ENCODE peak calls at places on chromosomes 16 and 17, in nine cellular contexts. One of them, this sample, is unnamed.

GRCh38 chr16:50196736-50197135 is 43.6 kb downstream of the TENT4B start:
- DNase-seq in stimulated activated CD8-positive, alpha-beta memory T cell treated with anti-CD3 and anti-CD28 coated beads, Interleukin-7, amount 100 ng/mL, for 1 hour: no peak
- DNase-seq in CD4-positive, alpha-beta memory T cell: peak; percentile 46
- DNase-seq in neural crest cell: no peak
- DNase-seq in left colon: no peak
- DNase-seq in brain microvascular endothelial cell: no peak
- DNase-seq in nucleus accumbens: no peak
- DNase-seq in small intestine: no peak
- DNase-seq in NB4: no peak
- DNase-seq in this sample: no peak

GRCh38 chr16:65991149-65991701 is 375.3 kb upstream of the CDH5 start:
- DNase-seq in neural crest cell: no peak
- DNase-seq in small intestine: no peak
- DNase-seq in left colon: no peak
- DNase-seq in stimulated activated CD8-positive, alpha-beta memory T cell treated with anti-CD3 and anti-CD28 coated beads, Interleukin-7, amount 100 ng/mL, for 1 hour: no peak
- DNase-seq in brain microvascular endothelial cell: no peak
- DNase-seq in nucleus accumbens: no peak
- DNase-seq in CD4-positive, alpha-beta memory T cell: no peak
- DNase-seq in NB4: no peak
- DNase-seq in this sample: no peak

GRCh38 chr17:50541916-50542688 is 4.9 kb upstream of the SPATA20 start:
- DNase-seq in CD4-positive, alpha-beta memory T cell: peak; percentile 82
- DNase-seq in brain microvascular endothelial cell: peak; percentile 60
- DNase-seq in NB4: peak; percentile 84
- DNase-seq in left colon: peak; percentile 86
- DNase-seq in small intestine: peak; percentile 88
- DNase-seq in nucleus accumbens: peak; percentile 73
- DNase-seq in neural crest cell: peak; percentile 84
- DNase-seq in stimulated activated CD8-positive, alpha-beta memory T cell treated with anti-CD3 and anti-CD28 coated beads, Interleukin-7, amount 100 ng/mL, for 1 hour: peak; percentile 66
- DNase-seq in this sample: peak; percentile 77

GRCh38 chr16:12289175-12290063 is 312.9 kb downstream of the SNX29 start:
- DNase-seq in left colon: peak; percentile 48
- DNase-seq in brain microvascular endothelial cell: no peak
- DNase-seq in stimulated activated CD8-positive, alpha-beta memory T cell treated with anti-CD3 and anti-CD28 coated beads, Interleukin-7, amount 100 ng/mL, for 1 hour: no peak
- DNase-seq in nucleus accumbens: no peak
- DNase-seq in small intestine: peak; percentile 87
- DNase-seq in neural crest cell: no peak
- DNase-seq in CD4-positive, alpha-beta memory T cell: no peak
- DNase-seq in NB4: no peak
- DNase-seq in this sample: no peak

GRCh38 chr17:15233022-15233805 is 31.9 kb downstream of the PMP22 start:
- DNase-seq in stimulated activated CD8-positive, alpha-beta memory T cell treated with anti-CD3 and anti-CD28 coated beads, Interleukin-7, amount 100 ng/mL, for 1 hour: no peak
- DNase-seq in left colon: no peak
- DNase-seq in CD4-positive, alpha-beta memory T cell: no peak
- DNase-seq in nucleus accumbens: peak; percentile 30
- DNase-seq in neural crest cell: no peak
- DNase-seq in small intestine: peak; percentile 52
- DNase-seq in NB4: peak; percentile 70
- DNase-seq in brain microvascular endothelial cell: peak; percentile 39
- DNase-seq in this sample: no peak

GRCh38 chr16:3661311-3661710 is 6.8 kb downstream of the DNASE1 start:
- DNase-seq in neural crest cell: no peak
- DNase-seq in NB4: no peak
- DNase-seq in nucleus accumbens: no peak
- DNase-seq in CD4-positive, alpha-beta memory T cell: no peak
- DNase-seq in stimulated activated CD8-positive, alpha-beta memory T cell treated with anti-CD3 and anti-CD28 coated beads, Interleukin-7, amount 100 ng/mL, for 1 hour: no peak
- DNase-seq in left colon: no peak
- DNase-seq in small intestine: no peak
- DNase-seq in brain microvascular endothelial cell: no peak
- DNase-seq in this sample: no peak

GRCh38 chr17:47855737-47856136 is 4.8 kb upstream of the SP6 start:
- DNase-seq in small intestine: no peak
- DNase-seq in brain microvascular endothelial cell: no peak
- DNase-seq in CD4-positive, alpha-beta memory T cell: no peak
- DNase-seq in NB4: no peak
- DNase-seq in neural crest cell: no peak
- DNase-seq in nucleus accumbens: no peak
- DNase-seq in left colon: no peak
- DNase-seq in stimulated activated CD8-positive, alpha-beta memory T cell treated with anti-CD3 and anti-CD28 coated beads, Interleukin-7, amount 100 ng/mL, for 1 hour: no peak
- DNase-seq in this sample: no peak

GRCh38 chr17:50151041-50151936 is 812 bp upstream of the PPP1R9B start:
- DNase-seq in brain microvascular endothelial cell: peak; percentile 81
- DNase-seq in neural crest cell: peak; percentile 83
- DNase-seq in nucleus accumbens: peak; percentile 81
- DNase-seq in stimulated activated CD8-positive, alpha-beta memory T cell treated with anti-CD3 and anti-CD28 coated beads, Interleukin-7, amount 100 ng/mL, for 1 hour: peak; percentile 71
- DNase-seq in left colon: peak; percentile 94
- DNase-seq in NB4: peak; percentile 94
- DNase-seq in small intestine: peak; percentile 88
- DNase-seq in CD4-positive, alpha-beta memory T cell: peak; percentile 84
- DNase-seq in this sample: peak; percentile 81

GRCh38 chr16:62764572-62764971 is 728.3 kb upstream of the CDH8 start:
- DNase-seq in CD4-positive, alpha-beta memory T cell: no peak
- DNase-seq in NB4: no peak
- DNase-seq in nucleus accumbens: no peak
- DNase-seq in small intestine: no peak
- DNase-seq in brain microvascular endothelial cell: no peak
- DNase-seq in neural crest cell: no peak
- DNase-seq in stimulated activated CD8-positive, alpha-beta memory T cell treated with anti-CD3 and anti-CD28 coated beads, Interleukin-7, amount 100 ng/mL, for 1 hour: no peak
- DNase-seq in left colon: no peak
- DNase-seq in this sample: no peak

GRCh38 chr17:40611840-40612509 is 35.6 kb downstream of the SMARCE1 start:
- DNase-seq in nucleus accumbens: no peak
- DNase-seq in left colon: no peak
- DNase-seq in small intestine: no peak
- DNase-seq in brain microvascular endothelial cell: no peak
- DNase-seq in neural crest cell: no peak
- DNase-seq in CD4-positive, alpha-beta memory T cell: no peak
- DNase-seq in NB4: no peak
- DNase-seq in stimulated activated CD8-positive, alpha-beta memory T cell treated with anti-CD3 and anti-CD28 coated beads, Interleukin-7, amount 100 ng/mL, for 1 hour: no peak
- DNase-seq in this sample: no peak

GRCh38 chr17:35167666-35168065 is 20.0 kb downstream of the UNC45B start:
- DNase-seq in nucleus accumbens: no peak
- DNase-seq in left colon: no peak
- DNase-seq in NB4: no peak
- DNase-seq in brain microvascular endothelial cell: peak; percentile 29
- DNase-seq in small intestine: no peak
- DNase-seq in CD4-positive, alpha-beta memory T cell: no peak
- DNase-seq in stimulated activated CD8-positive, alpha-beta memory T cell treated with anti-CD3 and anti-CD28 coated beads, Interleukin-7, amount 100 ng/mL, for 1 hour: no peak
- DNase-seq in neural crest cell: no peak
- DNase-seq in this sample: no peak

GRCh38 chr17:50181155-50181554 is 15.3 kb downstream of the SGCA start:
- DNase-seq in stimulated activated CD8-positive, alpha-beta memory T cell treated with anti-CD3 and anti-CD28 coated beads, Interleukin-7, amount 100 ng/mL, for 1 hour: no peak
- DNase-seq in nucleus accumbens: peak; percentile 54
- DNase-seq in neural crest cell: no peak
- DNase-seq in brain microvascular endothelial cell: no peak
- DNase-seq in small intestine: no peak
- DNase-seq in left colon: no peak
- DNase-seq in NB4: no peak
- DNase-seq in CD4-positive, alpha-beta memory T cell: no peak
- DNase-seq in this sample: no peak

GRCh38 chr16:47976609-47977180 is 179.1 kb downstream of the ABCC12 start:
- DNase-seq in small intestine: no peak
- DNase-seq in CD4-positive, alpha-beta memory T cell: no peak
- DNase-seq in nucleus accumbens: no peak
- DNase-seq in stimulated activated CD8-positive, alpha-beta memory T cell treated with anti-CD3 and anti-CD28 coated beads, Interleukin-7, amount 100 ng/mL, for 1 hour: no peak
- DNase-seq in NB4: no peak
- DNase-seq in neural crest cell: no peak
- DNase-seq in brain microvascular endothelial cell: no peak
- DNase-seq in left colon: no peak
- DNase-seq in this sample: no peak

GRCh38 chr16:72561-73537 is at the start of gene RHBDF1:
- DNase-seq in NB4: peak; percentile 46
- DNase-seq in small intestine: peak; percentile 74
- DNase-seq in nucleus accumbens: no peak
- DNase-seq in CD4-positive, alpha-beta memory T cell: no peak
- DNase-seq in stimulated activated CD8-positive, alpha-beta memory T cell treated with anti-CD3 and anti-CD28 coated beads, Interleukin-7, amount 100 ng/mL, for 1 hour: no peak
- DNase-seq in neural crest cell: peak; percentile 48
- DNase-seq in left colon: peak; percentile 61
- DNase-seq in brain microvascular endothelial cell: no peak
- DNase-seq in this sample: no peak

GRCh38 chr17:78873519-78874340 is 29.3 kb downstream of the CEP295NL start:
- DNase-seq in small intestine: no peak
- DNase-seq in stimulated activated CD8-positive, alpha-beta memory T cell treated with anti-CD3 and anti-CD28 coated beads, Interleukin-7, amount 100 ng/mL, for 1 hour: no peak
- DNase-seq in left colon: no peak
- DNase-seq in neural crest cell: no peak
- DNase-seq in NB4: no peak
- DNase-seq in brain microvascular endothelial cell: peak; percentile 21
- DNase-seq in nucleus accumbens: peak; percentile 55
- DNase-seq in CD4-positive, alpha-beta memory T cell: no peak
- DNase-seq in this sample: no peak